ENCODE peak calls at places on chromosomes 11 and 22, in four cellular contexts. G is ovary, R is transverse colon, L is left ventricle myocardium inferior. Q is an unnamed sample. For H3K4me1, the result is how much of the 10 kb centered on the place peaks cover.

GRCh38 chr22:29715240-29715639 is 4.6 kb upstream of the CABP7 start:
- DNase-seq in R (no peak), G (no peak), L (no peak), Q (no peak)

GRCh38 chr11:126338346-126339055 is 17.0 kb upstream of the ST3GAL4 start:
- DNase-seq in L (no peak), G (no peak), R (no peak), Q (no peak)

GRCh38 chr11:93652161-93652597 is 9.3 kb upstream of the CEP295 start:
- DNase-seq in L (no peak), R (no peak), G (no peak), Q (peak)

GRCh38 chr11:43944761-43945311 is 2.4 kb downstream of the C11orf96 start:
- DNase-seq in G (peak), R (peak), L (peak), Q (peak)

GRCh38 chr11:12090061-12090572 is 20.3 kb upstream of the MICAL2 start:
- DNase-seq in G (no peak), L (no peak), R (no peak), Q (no peak)

GRCh38 chr11:67054851-67055523 is 1.7 kb upstream of the RHOD start:
- DNase-seq in G (peak), R (peak), L (peak), Q (peak)

GRCh38 chr11:17414317-17414737 is 25.9 kb upstream of the KCNJ11 start:
- DNase-seq in G (no peak), L (no peak), R (peak), Q (no peak)

GRCh38 chr22:31627223-31627731 is 34.7 kb downstream of the PISD start:
- DNase-seq in G (peak), L (no peak), R (no peak), Q (no peak)

GRCh38 chr11:64870176-64870892 is 8.1 kb downstream of the EHD1 start:
- DNase-seq in G (no peak), R (peak), L (no peak), Q (peak)

GRCh38 chr22:44746836-44747519 is 5.4 kb upstream of the ARHGAP8 start:
- DNase-seq in G (no peak), L (no peak), R (peak), Q (peak)

GRCh38 chr11:32439488-32440210 is 4.3 kb upstream of the WT1 start:
- DNase-seq in R (no peak), G (peak), L (no peak), Q (no peak)

GRCh38 chr11:124758355-124759267 is 3.5 kb downstream of the ESAM start:
- DNase-seq in R (peak), G (peak), L (peak), Q (peak)

GRCh38 chr11:57203882-57204281 is 22.1 kb downstream of the LRRC55 start:
- DNase-seq in L (no peak), G (no peak), R (no peak), Q (no peak)

GRCh38 chr11:11862995-11863394 is 21.2 kb downstream of the USP47 start:
- DNase-seq in R (no peak), G (no peak), L (no peak), Q (no peak)

GRCh38 chr11:124868322-124869274 is 3.4 kb downstream of the ROBO3 start:
- DNase-seq in G (no peak), R (no peak), L (no peak), Q (no peak)

GRCh38 chr11:85694385-85694980 is 8.5 kb upstream of the CCDC89 start:
- DNase-seq in R (no peak), L (no peak), G (no peak), Q (peak)

GRCh38 chr11:130246719-130247118 is 68.0 kb downstream of the ZBTB44 start:
- DNase-seq in R (no peak), L (no peak), G (no peak), Q (no peak)

GRCh38 chr11:61349916-61350315 is 11.8 kb downstream of the CYB561A3 start:
- DNase-seq in R (no peak), L (no peak), G (no peak), Q (no peak)

GRCh38 chr11:35683728-35684339 is 21.3 kb downstream of the TRIM44 start:
- DNase-seq in L (no peak), G (no peak), R (no peak), Q (no peak)

GRCh38 chr11:86592047-86592564 is 80.3 kb downstream of the ME3 start:
- DNase-seq in G (no peak), R (no peak), L (no peak), Q (no peak)

GRCh38 chr11:12516387-12517110 is 139.2 kb downstream of the PARVA start:
- DNase-seq in R (no peak), G (no peak), L (no peak), Q (peak)

GRCh38 chr11:9708544-9708943 is 44.7 kb downstream of the SWAP70 start:
- DNase-seq in G (no peak), R (no peak), L (no peak), Q (no peak)

GRCh38 chr11:79437981-79438630 is 2.7 kb downstream of the TENM4 start:
- DNase-seq in G (peak), L (no peak), R (no peak), Q (no peak)

GRCh38 chr11:34926831-34927132 is 10.4 kb downstream of the PDHX start:
- DNase-seq in L (no peak), G (no peak), R (no peak), Q (no peak)

GRCh38 chr22:40721266-40721665 is 42.0 kb downstream of the MCHR1 start:
- DNase-seq in R (no peak), L (no peak), G (no peak), Q (no peak)

GRCh38 chr22:30283342-30283741 is 6.0 kb downstream of the CASTOR1 start:
- DNase-seq in G (no peak), L (no peak), R (no peak), Q (no peak)

GRCh38 chr22:43883719-43884415 is 7.9 kb downstream of the PNPLA5 start:
- DNase-seq in R (no peak), L (no peak), G (no peak), Q (no peak)

GRCh38 chr22:49954354-49954753 is 6.2 kb upstream of the PIM3 start:
- DNase-seq in L (peak), R (no peak), G (no peak), Q (no peak)

GRCh38 chr11:130391692-130392091 is 36.7 kb downstream of the ADAMTS8 start:
- DNase-seq in R (no peak), L (no peak), G (no peak), Q (no peak)

GRCh38 chr11:36628765-36629199 is 30.7 kb upstream of the RAG2 start:
- DNase-seq in R (no peak), G (no peak), L (no peak), Q (no peak)

GRCh38 chr22:39518996-39519680 is 1.2 kb upstream of the ATF4 start:
- DNase-seq in R (peak), L (no peak), G (no peak), Q (no peak)

DNA sequence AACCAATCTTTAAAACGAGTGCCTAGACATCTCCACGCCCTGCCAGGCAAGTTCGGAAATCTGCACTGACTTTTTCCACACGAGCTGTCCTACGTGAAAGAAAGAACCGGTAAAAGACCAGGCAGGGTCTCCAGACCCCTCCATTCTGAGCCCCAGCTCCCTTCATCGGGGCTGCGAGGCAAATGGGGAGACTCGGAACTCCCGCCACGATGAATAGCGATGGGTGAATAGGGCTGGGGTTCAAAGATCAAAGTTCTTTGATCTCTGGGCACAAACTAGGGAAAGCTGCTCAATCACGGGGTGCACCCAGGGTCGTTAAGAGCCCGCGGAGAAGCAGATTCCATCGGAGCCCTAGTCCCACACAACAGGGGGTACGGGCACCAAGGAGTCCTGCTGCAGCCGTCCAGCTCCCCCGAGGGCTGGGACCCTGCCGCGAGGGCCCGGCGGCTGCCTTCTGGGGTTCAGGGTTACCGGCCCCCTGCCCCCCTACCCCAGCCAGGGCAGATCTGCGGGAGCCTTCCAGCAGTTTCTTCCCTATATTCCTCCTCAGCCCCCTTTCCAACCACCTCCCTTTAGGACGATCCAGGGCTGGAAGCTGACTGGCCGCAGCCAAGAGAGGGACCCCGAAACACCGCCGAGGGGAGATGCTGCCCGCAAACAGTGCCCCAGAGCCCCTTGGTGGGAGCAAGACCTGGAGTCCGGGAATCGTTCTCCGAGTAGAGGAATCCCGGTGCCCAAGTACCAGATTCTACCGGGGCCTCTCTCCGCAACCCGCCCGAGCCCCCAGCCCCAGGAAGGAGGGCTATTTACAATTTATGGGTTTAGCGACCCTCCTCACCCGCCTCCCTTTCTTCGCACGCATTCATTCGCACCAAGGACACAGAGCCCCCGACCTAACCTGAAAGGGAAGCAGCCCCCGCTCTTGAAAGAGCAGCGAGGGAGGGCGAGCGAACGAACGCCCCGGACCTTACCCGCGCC is 952 bp downstream of the LRP4 start:
- DNase-seq in L (no peak), R (peak), G (no peak), Q (no peak)
- H3K4me1 ChIP-seq in L (half or more), R (under half), G (under half), Q (under half)

GRCh38 chr11:74871037-74871436 is 77.9 kb downstream of the XRRA1 start:
- DNase-seq in L (no peak), G (no peak), R (no peak), Q (no peak)

GRCh38 chr11:74866557-74866956 is 82.3 kb downstream of the XRRA1 start:
- DNase-seq in L (no peak), R (no peak), G (no peak), Q (no peak)

GRCh38 chr11:74870485-74870884 is 78.4 kb downstream of the XRRA1 start:
- DNase-seq in G (no peak), R (no peak), L (no peak), Q (no peak)
- TF ChIP-seq CTCF in G (no peak), R (peak), L (peak), Q (peak)

DNA sequence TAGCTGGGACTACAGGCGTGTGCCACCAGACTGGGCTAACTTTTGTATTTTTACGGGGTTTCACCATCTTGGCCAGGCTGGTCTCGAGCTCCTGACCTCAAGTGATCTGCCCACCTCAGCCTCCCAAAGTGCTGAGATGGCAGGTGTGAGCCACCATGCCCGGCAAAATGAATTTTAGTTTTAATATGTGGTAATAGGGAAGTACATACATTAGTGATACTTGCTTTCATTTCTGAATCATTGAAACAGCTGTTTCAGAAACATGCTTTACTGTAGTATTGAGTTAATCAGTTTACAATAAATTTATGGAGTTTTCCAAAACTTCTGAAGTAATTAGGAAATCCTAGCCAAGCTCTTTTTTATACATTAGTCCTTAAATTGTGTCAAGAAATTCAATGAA is 15.6 kb downstream of the PCF11 start:
- DNase-seq in R (no peak), L (no peak), G (no peak), Q (no peak)
- H3K4me1 ChIP-seq in R (under half), L (half or more), G (under half), Q (under half)

DNA sequence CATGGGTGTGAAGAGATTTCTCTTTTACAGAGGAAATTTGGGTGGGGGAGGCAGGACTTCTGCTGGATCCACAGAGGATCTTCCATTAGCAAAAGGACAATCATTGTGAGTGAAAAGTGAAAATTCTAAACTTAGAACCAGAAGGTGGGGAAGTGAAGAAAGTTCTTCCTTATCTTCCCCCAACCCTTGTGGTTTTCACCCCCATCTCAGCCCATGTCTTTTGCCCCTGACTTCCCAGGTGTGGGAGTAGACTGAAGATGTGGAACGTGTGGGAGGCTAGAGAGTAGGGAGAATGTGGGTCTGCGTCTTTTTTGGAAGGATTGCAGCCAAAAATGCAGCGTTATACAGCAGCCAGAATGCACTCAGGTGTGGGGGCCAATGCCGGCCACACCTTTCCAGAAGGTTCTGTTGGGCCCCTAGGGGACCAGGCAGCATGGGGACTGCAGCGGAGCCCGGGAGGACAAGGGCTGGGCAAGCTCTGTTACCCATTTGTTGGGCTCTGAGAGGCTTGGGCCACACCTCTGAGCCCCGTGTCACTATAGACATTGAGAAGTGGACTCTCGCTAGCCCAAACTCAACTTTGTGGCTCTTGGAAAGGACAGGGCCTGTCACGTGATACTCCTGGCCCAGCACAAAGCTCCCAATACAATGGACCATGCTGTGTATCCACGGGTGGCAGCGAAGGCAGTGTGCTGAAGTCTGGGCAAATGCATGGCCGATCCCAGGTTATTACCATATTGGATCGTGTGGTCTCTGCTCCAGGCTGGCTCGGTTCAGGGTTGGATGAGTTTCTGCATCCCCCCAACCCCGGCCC is 32.8 kb upstream of the LINC01488 start:
- DNase-seq in G (no peak), R (no peak), L (no peak), Q (no peak)
- TF ChIP-seq CTCF in G (no peak), R (no peak), L (no peak), Q (no peak)

DNA sequence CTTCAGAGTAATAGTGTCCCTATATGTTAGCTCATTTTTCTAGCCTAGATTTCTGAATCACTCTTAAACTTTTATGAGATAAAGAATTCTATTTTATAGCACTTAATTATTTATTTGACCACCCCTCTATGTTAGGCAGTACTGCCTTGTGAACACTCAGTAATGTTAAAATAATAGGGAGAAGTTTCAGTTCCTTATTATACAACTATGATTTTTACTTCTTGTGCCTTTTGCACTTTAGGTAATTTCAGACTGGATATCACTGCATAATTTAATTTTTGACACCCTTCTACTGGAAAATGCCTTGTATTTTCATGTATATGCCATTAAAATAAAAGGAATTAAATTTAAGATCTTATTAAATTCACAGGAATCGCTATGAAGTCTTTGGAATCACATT is 3.1 kb downstream of the BCO2 start:
- DNase-seq in R (no peak), L (no peak), G (no peak), Q (no peak)
- H3K4me1 ChIP-seq in R (under half), L (under half), G (under half), Q (under half)